ENCODE peak calls at places on chromosomes 6 and 20, in five cellular contexts. C, P, L, W and K are unnamed samples.

GRCh38 chr20:5195655-5196054 is 68.8 kb downstream of the CDS2 start:
- DNase-seq in C (no peak), P (no peak), W (no peak), L (no peak), K (no peak)

GRCh38 chr6:35237466-35237865 is 22.1 kb upstream of the ZNF76 start:
- DNase-seq in P (peak), W (no peak), C (no peak), L (no peak), K (no peak)

GRCh38 chr6:158910484-158911075 is 89.4 kb downstream of the RSPH3 start:
- DNase-seq in C (no peak), W (no peak), L (no peak), P (peak), K (no peak)

GRCh38 chr6:145756170-145756662 is 20.9 kb upstream of the EPM2A start:
- DNase-seq in C (no peak), P (no peak), L (no peak), W (peak), K (no peak)

GRCh38 chr20:58576590-58576944 is 61.4 kb upstream of the APCDD1L start:
- DNase-seq in C (no peak), L (no peak), P (no peak), W (no peak), K (no peak)

GRCh38 chr20:61560361-61560853 is 308.3 kb downstream of the CDH4 start:
- DNase-seq in C (no peak), P (no peak), L (no peak), W (no peak), K (no peak)

GRCh38 chr6:99241905-99242534 is 107.5 kb downstream of the FAXC start:
- DNase-seq in W (no peak), P (no peak), C (no peak), L (no peak), K (no peak)

GRCh38 chr6:107917468-107918375 is 40.3 kb downstream of the SEC63 start:
- DNase-seq in C (no peak), W (no peak), L (no peak), P (no peak), K (no peak)

GRCh38 chr6:107803957-107804356 is 20.2 kb downstream of the SCML4 start:
- DNase-seq in W (no peak), P (no peak), C (no peak), L (no peak), K (no peak)

GRCh38 chr20:21693322-21693721 is 12.1 kb upstream of the PAX1 start:
- DNase-seq in C (no peak), P (no peak), W (no peak), L (no peak), K (no peak)